ENCODE peak calls at places on chromosome 22, in four cellular contexts. A, B, O and I are unnamed samples.

GRCh38 chr22:32328306-32329201 is 29.1 kb upstream of the RFPL3 start:
- DNase-seq in A (no peak), B (no peak), O (no peak), I (no peak)

GRCh38 chr22:49186756-49187155 is 640.9 kb downstream of the BRD1 start:
- DNase-seq in A (no peak), B (no peak), O (no peak), I (no peak)

GRCh38 chr22:28547132-28547842 is 132.4 kb downstream of the TTC28 start:
- DNase-seq in A (no peak), B (no peak), O (no peak), I (peak; percentile 82)

GRCh38 chr22:47154621-47155081 is 392.2 kb downstream of the TBC1D22A start:
- DNase-seq in A (no peak), B (no peak), O (no peak), I (peak; percentile 76)

GRCh38 chr22:49344196-49344595 is 483.5 kb downstream of the BRD1 start:
- DNase-seq in A (no peak), B (no peak), O (no peak), I (no peak)

GRCh38 chr22:44188316-44188715 is 7.6 kb downstream of the PARVG start:
- DNase-seq in A (no peak), B (no peak), O (no peak), I (no peak)

GRCh38 chr22:24200616-24201212 is 19.4 kb downstream of the SUSD2 start:
- DNase-seq in A (no peak), B (peak; percentile 48), O (no peak), I (peak; percentile 81)

GRCh38 chr22:32080904-32081303 is 37.8 kb downstream of the SLC5A1 start:
- DNase-seq in A (peak; percentile 33), B (peak; percentile 36), O (no peak), I (peak; percentile 72)

GRCh38 chr22:50401907-50402306 is 58.8 kb downstream of the PPP6R2 start:
- DNase-seq in A (no peak), B (no peak), O (no peak), I (no peak)

GRCh38 chr22:30416403-30416802 is 9.2 kb upstream of the MTFP1 start:
- DNase-seq in A (no peak), B (peak; percentile 25), O (no peak), I (no peak)

GRCh38 chr22:21972293-21972779 is 10.3 kb downstream of the TOP3B start:
- DNase-seq in A (peak; percentile 33), B (peak; percentile 31), O (no peak), I (peak; percentile 36)

GRCh38 chr22:30309981-30310672 is 16.6 kb downstream of the TBC1D10A start:
- DNase-seq in A (peak; percentile 47), B (no peak), O (no peak), I (no peak)

GRCh38 chr22:49259870-49260615 is 567.6 kb downstream of the BRD1 start:
- DNase-seq in A (no peak), B (no peak), O (no peak), I (no peak)

GRCh38 chr22:35914357-35914664 is 114.3 kb downstream of the RBFOX2 start:
- DNase-seq in A (no peak), B (no peak), O (no peak), I (no peak)

GRCh38 chr22:35315855-35316745 is 16.4 kb downstream of the TOM1 start:
- DNase-seq in A (peak; percentile 17), B (no peak), O (no peak), I (no peak)

GRCh38 chr22:31104869-31105268 is 2.5 kb downstream of the SELENOM start:
- DNase-seq in A (no peak), B (no peak), O (no peak), I (no peak)

GRCh38 chr22:36930041-36930935 is 16.9 kb downstream of the CSF2RB start:
- DNase-seq in A (no peak), B (no peak), O (no peak), I (no peak)

GRCh38 chr22:19757985-19758895 is 2.3 kb upstream of the TBX1 start:
- DNase-seq in A (no peak), B (no peak), O (no peak), I (no peak)